ENCODE peak calls at places on chromosomes 13 and 19, in nine cellular contexts. N is type B pancreatic cell; D is CD4-positive, alpha-beta T cell; G is naive B cell; A is nephron progenitor cell; H is T-helper 9 cell; B is astrocyte of the cerebellum; Y is transverse colon; L is NCI-H2081. K is an unnamed sample.
A peak's percentile ranks its signal among the peaks of the same experiment; 100 is the strongest.

GRCh38 chr13:23979361-23980159 is 82.3 kb upstream of the C1QTNF9B start:
- DNase-seq in N (peak; percentile 77), D (peak; percentile 4), G (peak; percentile 6), A (peak; percentile 74), H (peak; percentile 13), B (peak; percentile 94), Y (peak; percentile 67), L (no peak), K (peak; percentile 24)

GRCh38 chr19:8571006-8571411 is 6.2 kb downstream of the MYO1F start:
- DNase-seq in N (no peak), D (peak; percentile 41), G (no peak), A (no peak), H (peak; percentile 44), B (no peak), Y (peak; percentile 55), L (no peak), K (peak; percentile 73)

GRCh38 chr13:66180806-66181205 is 1049.3 kb downstream of the PCDH9 start:
- DNase-seq in N (no peak), D (no peak), G (no peak), A (no peak), H (no peak), B (no peak), Y (no peak), L (no peak), K (no peak)

GRCh38 chr19:55179570-55180484 is at the start of gene SYT5:
- DNase-seq in N (no peak), D (peak; percentile 54), G (peak; percentile 43), A (peak; percentile 88), H (peak; percentile 58), B (no peak), Y (peak; percentile 46), L (no peak), K (peak; percentile 52)

GRCh38 chr13:98575009-98575866 is 1.7 kb downstream of the STK24 start:
- DNase-seq in N (no peak), D (no peak), G (no peak), A (no peak), H (no peak), B (no peak), Y (no peak), L (no peak), K (no peak)

GRCh38 chr13:20128459-20128927 is 32.4 kb downstream of the GJA3 start:
- DNase-seq in N (no peak), D (no peak), G (no peak), A (peak; percentile 21), H (no peak), B (no peak), Y (peak; percentile 41), L (peak; percentile 9), K (no peak)

GRCh38 chr13:80444240-80445015 is 103.5 kb upstream of the SPRY2 start:
- DNase-seq in N (no peak), D (no peak), G (no peak), A (no peak), H (no peak), B (no peak), Y (no peak), L (no peak), K (no peak)

GRCh38 chr19:15640294-15640903 is at the start of gene CYP4F3:
- DNase-seq in N (no peak), D (no peak), G (no peak), A (no peak), H (no peak), B (no peak), Y (peak; percentile 96), L (peak; percentile 25), K (no peak)

GRCh38 chr19:33685541-33685940 is 63.8 kb downstream of the CHST8 start:
- DNase-seq in N (no peak), D (no peak), G (no peak), A (no peak), H (no peak), B (no peak), Y (no peak), L (no peak), K (no peak)

GRCh38 chr13:32781906-32782305 is 195.7 kb downstream of the PDS5B start:
- DNase-seq in N (no peak), D (no peak), G (no peak), A (no peak), H (no peak), B (no peak), Y (no peak), L (no peak), K (no peak)